ENCODE peak calls at places on chromosomes 16 and 17, in five cellular contexts. A is activated T-cell treated with anti-CD3 and anti-CD28 coated beads, Interleukin-2, amount 50 U/mL, for 72 hours; I is RWPE2; M is left colon; L is sciatic nerve. U is an unnamed sample.

GRCh38 chr17:38947189-38947588 is 20.0 kb downstream of the FBXO47 start:
- ATAC-seq in I (no peak), A (peak), M (no peak), L (no peak), U (no peak)

GRCh38 chr17:46768540-46768870 is 50.0 kb downstream of the WNT3 start:
- ATAC-seq in A (no peak), M (no peak), I (no peak), L (no peak), U (no peak)

GRCh38 chr16:68186877-68187276 is 49.0 kb downstream of the ESRP2 start:
- ATAC-seq in L (no peak), A (no peak), M (no peak), I (no peak), U (no peak)

GRCh38 chr16:85279402-85279801 is 167.1 kb upstream of the CIBAR2 start:
- ATAC-seq in M (no peak), L (no peak), I (no peak), A (no peak), U (no peak)

GRCh38 chr17:81391964-81392908 is 3.0 kb upstream of the BAHCC1 start:
- ATAC-seq in A (no peak), M (no peak), L (peak), I (no peak), U (no peak)

GRCh38 chr17:8944748-8945147 is 20.8 kb downstream of the PIK3R5 start:
- ATAC-seq in A (no peak), M (no peak), I (no peak), L (peak), U (no peak)

GRCh38 chr17:17792551-17793377 is 44.0 kb downstream of the SREBF1 start:
- ATAC-seq in M (peak), A (peak), I (peak), L (peak), U (no peak)

GRCh38 chr17:9824094-9824493 is 1.6 kb upstream of the GLP2R start:
- ATAC-seq in M (no peak), I (no peak), A (no peak), L (no peak), U (no peak)

GRCh38 chr16:15907863-15908478 is 19.6 kb upstream of the CEP20 start:
- ATAC-seq in A (peak), M (peak), I (peak), L (no peak), U (peak)

GRCh38 chr16:74984194-74984669 is 691 bp downstream of the WDR59 start:
- ATAC-seq in L (no peak), M (peak), I (no peak), A (no peak), U (no peak)

U was measured in esophagus mucosa.